ENCODE peak calls at places on chromosomes 7 and 10, in seven cellular contexts. One of them, this sample, is unnamed.

GRCh38 chr10:6171891-6172354 is 30.8 kb upstream of the PFKFB3 start:
- DNase-seq in A172: peak
- DNase-seq in GM23248: peak
- DNase-seq in T1000: peak
- DNase-seq in fibroblast of gingiva: peak
- DNase-seq in effector CD4-positive, alpha-beta T cell: no peak
- DNase-seq in stimulated activated CD8-positive, alpha-beta memory T cell treated with anti-CD3 and anti-CD28 coated beads, Interleukin-15, amount 100 ng/mL, for 24 hours: no peak
- DNase-seq in this sample: no peak

GRCh38 chr10:78139336-78139735 is 105.7 kb downstream of the RPS24 start:
- DNase-seq in A172: no peak
- DNase-seq in GM23248: no peak
- DNase-seq in T1000: no peak
- DNase-seq in fibroblast of gingiva: no peak
- DNase-seq in effector CD4-positive, alpha-beta T cell: no peak
- DNase-seq in stimulated activated CD8-positive, alpha-beta memory T cell treated with anti-CD3 and anti-CD28 coated beads, Interleukin-15, amount 100 ng/mL, for 24 hours: no peak
- DNase-seq in this sample: no peak

GRCh38 chr7:97145068-97145467 is 27.6 kb downstream of the SDHAF3 start:
- DNase-seq in A172: peak
- DNase-seq in GM23248: peak
- DNase-seq in T1000: no peak
- DNase-seq in fibroblast of gingiva: peak
- DNase-seq in effector CD4-positive, alpha-beta T cell: no peak
- DNase-seq in stimulated activated CD8-positive, alpha-beta memory T cell treated with anti-CD3 and anti-CD28 coated beads, Interleukin-15, amount 100 ng/mL, for 24 hours: no peak
- DNase-seq in this sample: no peak

GRCh38 chr7:6533893-6534804 is 17.1 kb downstream of the GRID2IP start:
- DNase-seq in A172: no peak
- DNase-seq in GM23248: no peak
- DNase-seq in T1000: no peak
- DNase-seq in fibroblast of gingiva: no peak
- DNase-seq in effector CD4-positive, alpha-beta T cell: no peak
- DNase-seq in stimulated activated CD8-positive, alpha-beta memory T cell treated with anti-CD3 and anti-CD28 coated beads, Interleukin-15, amount 100 ng/mL, for 24 hours: no peak
- DNase-seq in this sample: no peak

GRCh38 chr10:127279334-127279774 is 83.0 kb upstream of the INSYN2A start:
- DNase-seq in A172: no peak
- DNase-seq in GM23248: no peak
- DNase-seq in T1000: no peak
- DNase-seq in fibroblast of gingiva: no peak
- DNase-seq in effector CD4-positive, alpha-beta T cell: no peak
- DNase-seq in stimulated activated CD8-positive, alpha-beta memory T cell treated with anti-CD3 and anti-CD28 coated beads, Interleukin-15, amount 100 ng/mL, for 24 hours: no peak
- DNase-seq in this sample: no peak

GRCh38 chr7:108630002-108630401 is 60.3 kb downstream of the DNAJB9 start:
- DNase-seq in A172: no peak
- DNase-seq in GM23248: no peak
- DNase-seq in T1000: no peak
- DNase-seq in fibroblast of gingiva: peak
- DNase-seq in effector CD4-positive, alpha-beta T cell: no peak
- DNase-seq in stimulated activated CD8-positive, alpha-beta memory T cell treated with anti-CD3 and anti-CD28 coated beads, Interleukin-15, amount 100 ng/mL, for 24 hours: no peak
- DNase-seq in this sample: no peak

GRCh38 chr7:2738110-2738509 is 50.1 kb downstream of the AMZ1 start:
- DNase-seq in A172: no peak
- DNase-seq in GM23248: no peak
- DNase-seq in T1000: no peak
- DNase-seq in fibroblast of gingiva: peak
- DNase-seq in effector CD4-positive, alpha-beta T cell: no peak
- DNase-seq in stimulated activated CD8-positive, alpha-beta memory T cell treated with anti-CD3 and anti-CD28 coated beads, Interleukin-15, amount 100 ng/mL, for 24 hours: no peak
- DNase-seq in this sample: no peak

GRCh38 chr7:100435401-100436304 is 644 bp downstream of the PPP1R35 start:
- DNase-seq in A172: peak
- DNase-seq in GM23248: peak
- DNase-seq in T1000: no peak
- DNase-seq in fibroblast of gingiva: no peak
- DNase-seq in effector CD4-positive, alpha-beta T cell: peak
- DNase-seq in stimulated activated CD8-positive, alpha-beta memory T cell treated with anti-CD3 and anti-CD28 coated beads, Interleukin-15, amount 100 ng/mL, for 24 hours: peak
- DNase-seq in this sample: peak

GRCh38 chr10:66642217-66642616 is 283.6 kb upstream of the LRRTM3 start:
- DNase-seq in A172: no peak
- DNase-seq in GM23248: no peak
- DNase-seq in T1000: no peak
- DNase-seq in fibroblast of gingiva: no peak
- DNase-seq in effector CD4-positive, alpha-beta T cell: no peak
- DNase-seq in stimulated activated CD8-positive, alpha-beta memory T cell treated with anti-CD3 and anti-CD28 coated beads, Interleukin-15, amount 100 ng/mL, for 24 hours: no peak
- DNase-seq in this sample: no peak

GRCh38 chr10:127278001-127278400 is 81.6 kb upstream of the INSYN2A start:
- DNase-seq in A172: peak
- DNase-seq in GM23248: peak
- DNase-seq in T1000: no peak
- DNase-seq in fibroblast of gingiva: peak
- DNase-seq in effector CD4-positive, alpha-beta T cell: no peak
- DNase-seq in stimulated activated CD8-positive, alpha-beta memory T cell treated with anti-CD3 and anti-CD28 coated beads, Interleukin-15, amount 100 ng/mL, for 24 hours: no peak
- DNase-seq in this sample: no peak

GRCh38 chr7:51249187-51249945 is 67.2 kb downstream of the COBL start:
- DNase-seq in A172: no peak
- DNase-seq in GM23248: no peak
- DNase-seq in T1000: no peak
- DNase-seq in fibroblast of gingiva: no peak
- DNase-seq in effector CD4-positive, alpha-beta T cell: no peak
- DNase-seq in stimulated activated CD8-positive, alpha-beta memory T cell treated with anti-CD3 and anti-CD28 coated beads, Interleukin-15, amount 100 ng/mL, for 24 hours: no peak
- DNase-seq in this sample: no peak

GRCh38 chr7:130278892-130279690 is 12.4 kb downstream of the CPA2 start:
- DNase-seq in A172: peak
- DNase-seq in GM23248: peak
- DNase-seq in T1000: no peak
- DNase-seq in fibroblast of gingiva: peak
- DNase-seq in effector CD4-positive, alpha-beta T cell: no peak
- DNase-seq in stimulated activated CD8-positive, alpha-beta memory T cell treated with anti-CD3 and anti-CD28 coated beads, Interleukin-15, amount 100 ng/mL, for 24 hours: no peak
- DNase-seq in this sample: no peak